ENCODE peak calls at places on chromosomes 3 and 15, in four cellular contexts. Q is SK-N-SH, D is H1, S is GM12878. U is an unnamed sample.

GRCh38 chr3:183980408-183980807 is 37.3 kb downstream of the ABCC5 start:
- DNase-seq in S (no peak), D (no peak), Q (no peak), U (no peak)

GRCh38 chr15:43316969-43317346 is 13.4 kb downstream of the LCMT2 start:
- DNase-seq in S (no peak), Q (no peak), D (no peak), U (no peak)

GRCh38 chr3:57158813-57159678 is 6.1 kb downstream of the IL17RD start:
- DNase-seq in Q (no peak), S (no peak), D (peak; percentile 51), U (peak; percentile 82)

GRCh38 chr15:69893863-69894262 is 203.9 kb downstream of the TLE3 start:
- DNase-seq in D (no peak), S (no peak), Q (peak; percentile 74), U (no peak)

GRCh38 chr3:149004622-149005021 is 13.3 kb downstream of the GYG1 start:
- DNase-seq in S (no peak), D (no peak), Q (no peak), U (no peak)

GRCh38 chr3:99837715-99838114 is 20.1 kb downstream of the CMSS1 start:
- DNase-seq in Q (no peak), S (no peak), D (no peak), U (no peak)

GRCh38 chr3:42544492-42545283 is 37.1 kb downstream of the SEC22C start:
- DNase-seq in Q (no peak), S (no peak), D (no peak), U (no peak)

GRCh38 chr15:97456541-97456940 is 504.0 kb upstream of the ARRDC4 start:
- DNase-seq in D (no peak), Q (no peak), S (no peak), U (no peak)

GRCh38 chr3:155979746-155980145 is 109.3 kb downstream of the GMPS start:
- DNase-seq in S (no peak), D (no peak), Q (no peak), U (no peak)

GRCh38 chr3:55484191-55484644 is 2.9 kb downstream of the WNT5A start:
- DNase-seq in S (no peak), D (no peak), Q (no peak), U (no peak)

GRCh38 chr15:100650685-100651084 is 48.3 kb downstream of the ASB7 start:
- DNase-seq in S (no peak), D (no peak), Q (no peak), U (no peak)

GRCh38 chr3:155102329-155102728 is 22.2 kb downstream of the MME start:
- DNase-seq in S (no peak), D (no peak), Q (no peak), U (no peak)

GRCh38 chr15:37483779-37484178 is 383.4 kb upstream of the MEIS2 start:
- DNase-seq in Q (no peak), D (no peak), S (no peak), U (no peak)

GRCh38 chr15:31442203-31443090 is 115.8 kb downstream of the KLF13 start:
- DNase-seq in D (no peak), S (no peak), Q (peak; percentile 70), U (no peak)

GRCh38 chr15:46502668-46503067 is 867.8 kb downstream of the SQOR start:
- DNase-seq in D (no peak), Q (no peak), S (no peak), U (no peak)

GRCh38 chr15:95105229-95105628 is 873.9 kb downstream of the MCTP2 start:
- DNase-seq in D (no peak), S (no peak), Q (no peak), U (no peak)

GRCh38 chr3:55766753-55767152 is 279.6 kb upstream of the WNT5A start:
- DNase-seq in S (no peak), Q (no peak), D (no peak), U (no peak)

GRCh38 chr3:98733055-98733777 is 29.9 kb upstream of the ST3GAL6 start:
- DNase-seq in D (no peak), Q (peak; percentile 75), S (no peak), U (no peak)

GRCh38 chr3:177057768-177058167 is 139.5 kb downstream of the TBL1XR1 start:
- DNase-seq in Q (no peak), D (no peak), S (peak; percentile 60), U (no peak)

GRCh38 chr3:126127452-126127851 is 43.5 kb upstream of the SLC41A3 start:
- DNase-seq in S (no peak), D (no peak), Q (no peak), U (no peak)

GRCh38 chr3:188326111-188326510 is 172.2 kb downstream of the LPP start:
- DNase-seq in D (no peak), S (no peak), Q (no peak), U (no peak)

GRCh38 chr3:10925436-10926260 is 66.9 kb upstream of the SLC6A1 start:
- DNase-seq in Q (no peak), S (no peak), D (no peak), U (no peak)

GRCh38 chr3:65927576-65927975 is 111.1 kb downstream of the MAGI1 start:
- DNase-seq in D (no peak), S (no peak), Q (no peak), U (no peak)

GRCh38 chr15:92747047-92747446 is 91.5 kb upstream of the FAM174B start:
- DNase-seq in D (no peak), Q (no peak), S (no peak), U (no peak)

GRCh38 chr15:63238796-63239195 is 38.6 kb upstream of the APH1B start:
- DNase-seq in Q (no peak), D (no peak), S (peak; percentile 50), U (no peak)

GRCh38 chr3:4744405-4745239 is 234.6 kb upstream of the BHLHE40 start:
- DNase-seq in D (no peak), S (no peak), Q (no peak), U (no peak)

GRCh38 chr15:93072011-93072410 is 17.0 kb downstream of the RGMA start:
- DNase-seq in S (no peak), D (no peak), Q (peak; percentile 59), U (no peak)

GRCh38 chr15:50907866-50908208 is 646 bp upstream of the AP4E1 start:
- DNase-seq in D (no peak), S (no peak), Q (no peak), U (no peak)

GRCh38 chr15:58549013-58549779 is 117.4 kb downstream of the LIPC start:
- DNase-seq in D (no peak), Q (peak; percentile 49), S (no peak), U (no peak)

GRCh38 chr3:66047321-66048050 is 8.8 kb upstream of the MAGI1 start:
- DNase-seq in D (no peak), S (no peak), Q (no peak), U (no peak)

GRCh38 chr3:8893001-8893400 is 70.3 kb downstream of the RAD18 start:
- DNase-seq in Q (no peak), D (no peak), S (no peak), U (no peak)
- H3K4me1 ChIP-seq in Q (peaks cover 23% of the 10 kb centered on the region), D (no peaks in the 10 kb centered on the region), S (no peaks in the 10 kb centered on the region), U (no peaks in the 10 kb centered on the region)

GRCh38 chr15:40217166-40217785 is 21.6 kb upstream of the PAK6 start:
- DNase-seq in S (peak; percentile 26), D (no peak), Q (peak; percentile 71), U (peak; percentile 51)

GRCh38 chr15:40222146-40222545 is 16.7 kb upstream of the PAK6 start:
- DNase-seq in D (no peak), S (no peak), Q (no peak), U (no peak)

DNA sequence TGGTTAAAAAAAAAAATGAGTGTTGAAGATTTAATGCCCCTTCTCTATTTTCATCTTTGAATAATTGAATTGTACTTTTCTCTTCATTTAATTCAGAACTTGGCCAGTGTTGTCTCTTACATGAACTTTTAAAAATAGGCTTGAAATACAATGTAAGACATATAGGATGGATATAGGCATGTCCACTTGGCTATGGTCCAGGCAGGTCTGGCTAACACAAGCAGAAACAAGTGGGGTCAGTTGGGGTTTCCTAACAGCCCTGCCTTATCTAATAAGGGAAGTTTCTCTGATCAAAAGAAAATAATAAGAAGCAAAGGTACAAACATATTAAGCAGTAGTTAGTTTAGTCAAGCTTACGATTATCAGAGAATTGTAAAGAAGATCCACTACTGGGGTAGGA is 19.1 kb upstream of the PAK6 start:
- DNase-seq in D (no peak), S (no peak), Q (no peak), U (no peak)
- H3K9ac ChIP-seq in D (no peak overlapping the region), S (no peak overlapping the region), Q (no peak overlapping the region), U (no peak overlapping the region)

GRCh38 chr3:49704629-49705028 is 14.9 kb downstream of the AMIGO3 start:
- DNase-seq in S (no peak), Q (no peak), D (no peak), U (no peak)

GRCh38 chr3:49701388-49702077 is 12.2 kb downstream of the RNF123 start:
- DNase-seq in S (no peak), D (no peak), Q (peak; percentile 71), U (no peak)

GRCh38 chr3:49703956-49704355 is 14.6 kb downstream of the RNF123 start:
- DNase-seq in S (no peak), Q (no peak), D (no peak), U (no peak)

GRCh38 chr3:49702672-49703071 is 13.3 kb downstream of the RNF123 start:
- DNase-seq in Q (no peak), D (no peak), S (no peak), U (no peak)

GRCh38 chr3:49703443-49703927 is 14.1 kb downstream of the RNF123 start:
- DNase-seq in S (no peak), Q (peak; percentile 92), D (no peak), U (no peak)
- TF ChIP-seq YY1 in S (peak; percentile 44), Q (no peak), D (no peak), U (no peak)

GRCh38 chr3:124297062-124297980 is 305.4 kb upstream of the ROPN1 start:
- DNase-seq in D (no peak), S (no peak), Q (peak; percentile 35), U (no peak)

GRCh38 chr3:124300416-124300815 is 308.5 kb upstream of the ROPN1 start:
- DNase-seq in Q (no peak), D (no peak), S (no peak), U (no peak)

GRCh38 chr3:124296416-124296815 is 304.5 kb upstream of the ROPN1 start:
- DNase-seq in Q (no peak), S (no peak), D (no peak), U (no peak)

GRCh38 chr3:124298951-124299350 is 307.0 kb upstream of the ROPN1 start:
- DNase-seq in S (peak; percentile 33), D (no peak), Q (no peak), U (no peak)

GRCh38 chr3:124299831-124300230 is 307.9 kb upstream of the ROPN1 start:
- DNase-seq in S (no peak), D (no peak), Q (no peak), U (no peak)
- H3K4me1 ChIP-seq in S (peaks cover 6% of the 10 kb centered on the region), D (no peaks in the 10 kb centered on the region), Q (peaks cover 15% of the 10 kb centered on the region), U (peaks cover 3% of the 10 kb centered on the region)

DNA sequence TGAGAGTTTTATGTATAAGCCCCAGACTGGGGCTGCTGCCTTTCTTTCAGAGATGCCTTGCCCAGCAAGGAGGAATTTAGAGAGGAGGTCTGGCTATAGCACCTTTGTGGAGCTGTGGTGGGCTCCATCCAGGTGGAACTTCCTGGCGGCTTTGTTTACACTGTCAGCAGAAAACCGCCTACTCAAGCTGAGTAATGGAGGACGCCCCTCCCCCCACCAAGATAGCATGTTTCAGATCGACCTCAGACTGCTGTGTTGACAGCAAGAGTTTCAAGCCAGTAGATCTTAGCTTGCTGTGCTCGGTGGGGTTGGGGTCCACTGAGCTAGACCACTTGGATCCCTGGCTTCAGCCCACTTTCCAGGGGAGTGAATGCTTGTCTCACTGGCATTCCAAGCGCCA is 155.6 kb downstream of the STXBP5L start:
- DNase-seq in S (no peak), D (no peak), Q (no peak), U (peak; percentile 18)
- H3K9ac ChIP-seq in S (no peak overlapping the region), D (no peak overlapping the region), Q (no peak overlapping the region), U (no peak overlapping the region)

U was measured in NT2/D1.